ENCODE peak calls at places on chromosomes 3 and 15, in seven cellular contexts. S, F, O, T, L, G and X are unnamed samples.

GRCh38 chr3:113441051-113441770 is at the start of gene CFAP44:
- DNase-seq in T (peak; percentile 66), L (peak; percentile 23), S (no peak), O (peak; percentile 23), G (no peak), F (no peak), X (peak; percentile 85)

GRCh38 chr3:171225698-171226097 is 199.2 kb upstream of the SLC2A2 start:
- DNase-seq in L (no peak), G (no peak), F (no peak), O (no peak), S (peak; percentile 35), T (no peak), X (no peak)

GRCh38 chr3:119600732-119601131 is 3.0 kb downstream of the PLA1A start:
- DNase-seq in F (no peak), G (peak; percentile 9), O (no peak), S (peak; percentile 58), T (peak; percentile 14), L (no peak), X (peak; percentile 71)

GRCh38 chr3:67940200-67940952 is 286.0 kb upstream of the SUCLG2 start:
- DNase-seq in S (peak; percentile 0), L (no peak), T (peak; percentile 4), F (no peak), G (peak; percentile 25), O (no peak), X (no peak)

GRCh38 chr3:172390792-172391191 is 57.5 kb downstream of the GHSR start:
- DNase-seq in O (no peak), T (no peak), S (no peak), L (no peak), F (no peak), G (no peak), X (no peak)

GRCh38 chr3:73086071-73086494 is 24.6 kb downstream of the EBLN2 start:
- DNase-seq in O (no peak), S (peak; percentile 47), F (no peak), G (peak; percentile 41), L (no peak), T (peak; percentile 49), X (no peak)

GRCh38 chr3:27907929-27908328 is 185.8 kb upstream of the EOMES start:
- DNase-seq in G (no peak), F (no peak), S (no peak), O (no peak), L (no peak), T (no peak), X (no peak)

GRCh38 chr3:173739716-173740115 is 342.2 kb downstream of the NLGN1 start:
- DNase-seq in O (no peak), L (no peak), S (no peak), G (no peak), F (no peak), T (no peak), X (no peak)

GRCh38 chr3:130779031-130779430 is 32.4 kb upstream of the PIK3R4 start:
- DNase-seq in F (no peak), O (no peak), G (no peak), T (no peak), L (no peak), S (no peak), X (no peak)

GRCh38 chr3:58334013-58334321 is 1.3 kb downstream of the PXK start:
- DNase-seq in T (no peak), L (no peak), O (no peak), S (no peak), F (no peak), G (peak; percentile 21), X (no peak)

GRCh38 chr15:90018216-90018831 is 17.2 kb downstream of the ZNF710 start:
- DNase-seq in O (no peak), F (no peak), G (no peak), L (no peak), S (no peak), T (peak; percentile 36), X (no peak)

GRCh38 chr3:23785097-23785645 is 20.6 kb upstream of the UBE2E1 start:
- DNase-seq in T (no peak), F (no peak), G (no peak), L (no peak), S (no peak), O (no peak), X (no peak)

GRCh38 chr3:37864904-37865303 is 3.2 kb downstream of the CTDSPL start:
- DNase-seq in G (peak; percentile 50), O (no peak), L (no peak), F (no peak), T (no peak), S (peak; percentile 15), X (no peak)

GRCh38 chr3:176513604-176514003 is 683.7 kb downstream of the TBL1XR1 start:
- DNase-seq in G (no peak), T (peak; percentile 6), L (no peak), F (no peak), O (no peak), S (no peak), X (no peak)

GRCh38 chr15:42155546-42156265 is 730 bp downstream of the PLA2G4F start:
- DNase-seq in L (peak; percentile 15), T (peak; percentile 75), G (no peak), S (no peak), O (no peak), F (no peak), X (peak; percentile 78)

GRCh38 chr15:31459011-31459748 is 132.5 kb downstream of the KLF13 start:
- DNase-seq in S (no peak), F (no peak), G (no peak), O (no peak), L (no peak), T (peak; percentile 18), X (peak; percentile 19)

GRCh38 chr15:78838480-78838879 is 27.2 kb upstream of the ADAMTS7 start:
- DNase-seq in O (no peak), S (no peak), L (no peak), F (no peak), T (no peak), G (no peak), X (no peak)

GRCh38 chr3:189800436-189800835 is 169.2 kb downstream of the TP63 start:
- DNase-seq in L (no peak), O (no peak), T (no peak), S (no peak), F (no peak), G (no peak), X (no peak)

GRCh38 chr3:29410200-29410599 is 129.3 kb downstream of the RBMS3 start:
- DNase-seq in L (no peak), G (no peak), S (no peak), F (no peak), O (no peak), T (no peak), X (no peak)